ENCODE peak calls at places on chromosome 2, in four cellular contexts. S is NCI-H460; O is NCI-H2029 treated with DMSO at 0.1 percent for 48 hours; X is stimulated activated CD4-positive, alpha-beta T cell treated with anti-CD3 and anti-CD28 coated beads, TNF-alpha, amount 100 ng/mL, for 4 hours. Z is an unnamed sample.

GRCh38 chr2:43818761-43819160 is 19.9 kb downstream of the ABCG5 start:
- DNase-seq in O (no peak), S (peak; percentile 73), X (no peak), Z (no peak)

GRCh38 chr2:43212931-43213330 is 13.5 kb downstream of the ZFP36L2 start:
- DNase-seq in X (no peak), O (no peak), S (no peak), Z (no peak)

GRCh38 chr2:38174646-38175096 is 98.7 kb upstream of the CYP1B1 start:
- DNase-seq in S (no peak), O (no peak), X (no peak), Z (no peak)

GRCh38 chr2:201996006-201996405 is 37.6 kb upstream of the FZD7 start:
- DNase-seq in O (no peak), X (no peak), S (no peak), Z (no peak)

GRCh38 chr2:176493221-176493825 is 224.1 kb downstream of the MTX2 start:
- DNase-seq in X (no peak), S (no peak), O (no peak), Z (peak; percentile 32)

GRCh38 chr2:237310515-237311114 is 103.3 kb downstream of the COL6A3 start:
- DNase-seq in O (no peak), X (no peak), S (no peak), Z (no peak)

GRCh38 chr2:22521620-22522019 is 863.4 kb upstream of the KLHL29 start:
- DNase-seq in X (no peak), O (no peak), S (no peak), Z (no peak)

GRCh38 chr2:232683368-232683767 is 13.8 kb upstream of the GIGYF2 start:
- DNase-seq in S (no peak), O (no peak), X (no peak), Z (no peak)

GRCh38 chr2:71833855-71834554 is 313.7 kb downstream of the CYP26B1 start:
- DNase-seq in X (no peak), S (no peak), O (no peak), Z (no peak)

GRCh38 chr2:239674981-239675855 is 274.4 kb upstream of the HDAC4 start:
- DNase-seq in X (no peak), O (no peak), S (no peak), Z (no peak)

GRCh38 chr2:172465417-172466334 is 38.3 kb downstream of the ITGA6 start:
- DNase-seq in O (peak; percentile 70), S (peak; percentile 87), X (no peak), Z (peak; percentile 73)

GRCh38 chr2:57842531-57842930 is 204.1 kb upstream of the VRK2 start:
- DNase-seq in S (no peak), X (no peak), O (no peak), Z (no peak)

GRCh38 chr2:69741281-69742169 is at the start of gene ANXA4:
- DNase-seq in O (peak; percentile 23), S (peak; percentile 66), X (peak; percentile 39), Z (peak; percentile 37)

GRCh38 chr2:65778126-65778525 is 345.7 kb upstream of the SPRED2 start:
- DNase-seq in O (no peak), S (no peak), X (no peak), Z (no peak)

GRCh38 chr2:2448178-2448577 is 117.1 kb upstream of the MYT1L start:
- DNase-seq in O (no peak), X (no peak), S (no peak), Z (no peak)

GRCh38 chr2:211802611-211803010 is 736.0 kb downstream of the ERBB4 start:
- DNase-seq in X (no peak), S (no peak), O (no peak), Z (no peak)

GRCh38 chr2:29054430-29054829 is 19.9 kb downstream of the PCARE start:
- DNase-seq in X (no peak), O (no peak), S (no peak), Z (no peak)

GRCh38 chr2:73919596-73920228 is 7.0 kb upstream of the DGUOK start:
- DNase-seq in O (no peak), X (no peak), S (no peak), Z (no peak)

GRCh38 chr2:128585706-128586105 is 267.0 kb upstream of the HS6ST1 start:
- DNase-seq in S (no peak), X (no peak), O (no peak), Z (no peak)

GRCh38 chr2:121721926-121722325 is 14.7 kb downstream of the NIFK start:
- DNase-seq in X (no peak), S (no peak), O (no peak), Z (no peak)

GRCh38 chr2:240593703-240594451 is 7.3 kb downstream of the CAPN10 start:
- DNase-seq in O (no peak), X (no peak), S (no peak), Z (no peak)

GRCh38 chr2:133862400-133862977 is 294.2 kb upstream of the NCKAP5 start:
- DNase-seq in S (no peak), X (no peak), O (peak; percentile 11), Z (no peak)

GRCh38 chr2:239674101-239674980 is 273.5 kb upstream of the HDAC4 start:
- DNase-seq in S (no peak), O (no peak), X (no peak), Z (no peak)

GRCh38 chr2:122670932-122671331 is 915.5 kb downstream of the TSN start:
- DNase-seq in S (no peak), X (no peak), O (peak; percentile 56), Z (peak; percentile 69)

GRCh38 chr2:43076676-43077075 is 149.7 kb downstream of the ZFP36L2 start:
- DNase-seq in O (no peak), S (no peak), X (no peak), Z (no peak)

GRCh38 chr2:218727502-218728165 is 17.0 kb downstream of the TTLL4 start:
- DNase-seq in S (peak; percentile 15), O (no peak), X (no peak), Z (no peak)

GRCh38 chr2:148928395-148928794 is 53.4 kb downstream of the KIF5C start:
- DNase-seq in S (no peak), X (no peak), O (peak; percentile 24), Z (peak; percentile 83)

GRCh38 chr2:112869258-112869842 is 32.8 kb upstream of the IL1B start:
- DNase-seq in S (peak; percentile 52), O (peak; percentile 30), X (no peak), Z (peak; percentile 90)

GRCh38 chr2:8740136-8740535 is 58.3 kb downstream of the ID2 start:
- DNase-seq in O (no peak), S (no peak), X (no peak), Z (no peak)

GRCh38 chr2:213934560-213934959 is 476.3 kb upstream of the VWC2L start:
- DNase-seq in X (no peak), S (peak; percentile 11), O (no peak), Z (no peak)

GRCh38 chr2:27545348-27546141 is 37.3 kb upstream of the ZNF512 start:
- DNase-seq in S (no peak), O (no peak), X (no peak), Z (no peak)

GRCh38 chr2:170229125-170229524 is 51.2 kb downstream of the MYO3B start:
- DNase-seq in O (peak; percentile 22), X (no peak), S (no peak), Z (peak; percentile 24)

GRCh38 chr2:228102949-228103348 is 78.5 kb downstream of the SPHKAP start:
- DNase-seq in S (no peak), X (no peak), O (no peak), Z (no peak)

GRCh38 chr2:11342561-11343343 is 1.7 kb downstream of the ROCK2 start:
- DNase-seq in S (peak; percentile 51), X (no peak), O (no peak), Z (no peak)

GRCh38 chr2:196242131-196242620 is 70.8 kb upstream of the STK17B start:
- DNase-seq in X (no peak), S (no peak), O (no peak), Z (no peak)